ENCODE peak calls at places on chromosomes 6 and 20, in six cellular contexts. One of them, this sample, is unnamed. For H3K4me1, the result is how much of the 10 kb centered on the place peaks cover.

GRCh38 chr6:105940990-105941389 is 145.1 kb upstream of the PRDM1 start:
- DNase-seq in endodermal cell: no peak
- DNase-seq in upper lobe of left lung: no peak
- DNase-seq in cardiac muscle cell: peak
- DNase-seq in DND-41: no peak
- DNase-seq in A549: no peak
- DNase-seq in this sample: no peak

GRCh38 chr6:35044771-35045275 is 96.3 kb downstream of the TCP11 start:
- DNase-seq in DND-41: no peak
- DNase-seq in cardiac muscle cell: no peak
- DNase-seq in endodermal cell: peak
- DNase-seq in upper lobe of left lung: no peak
- DNase-seq in A549: no peak
- DNase-seq in this sample: no peak

GRCh38 chr6:26494117-26494516 is 6.0 kb upstream of the BTN1A1 start:
- DNase-seq in A549: no peak
- DNase-seq in endodermal cell: no peak
- DNase-seq in upper lobe of left lung: no peak
- DNase-seq in cardiac muscle cell: no peak
- DNase-seq in DND-41: no peak
- DNase-seq in this sample: no peak

GRCh38 chr6:145118224-145118623 is 617.1 kb downstream of the EPM2A start:
- DNase-seq in upper lobe of left lung: no peak
- DNase-seq in DND-41: no peak
- DNase-seq in A549: no peak
- DNase-seq in endodermal cell: no peak
- DNase-seq in cardiac muscle cell: no peak
- DNase-seq in this sample: no peak

GRCh38 chr6:138086573-138087196 is 20.5 kb downstream of the PERP start:
- DNase-seq in cardiac muscle cell: no peak
- DNase-seq in upper lobe of left lung: no peak
- DNase-seq in A549: peak
- DNase-seq in DND-41: no peak
- DNase-seq in endodermal cell: peak
- DNase-seq in this sample: no peak

GRCh38 chr20:44914924-44915323 is 5.1 kb downstream of the PABPC1L start:
- DNase-seq in DND-41: no peak
- DNase-seq in upper lobe of left lung: no peak
- DNase-seq in endodermal cell: no peak
- DNase-seq in A549: no peak
- DNase-seq in cardiac muscle cell: no peak
- DNase-seq in this sample: no peak

GRCh38 chr6:7769702-7770101 is 43.8 kb downstream of the BMP6 start:
- DNase-seq in cardiac muscle cell: no peak
- DNase-seq in A549: peak
- DNase-seq in endodermal cell: no peak
- DNase-seq in DND-41: no peak
- DNase-seq in upper lobe of left lung: no peak
- DNase-seq in this sample: no peak

GRCh38 chr6:109454483-109455160 is 950 bp downstream of the MICAL1 start:
- DNase-seq in upper lobe of left lung: peak
- DNase-seq in A549: no peak
- DNase-seq in DND-41: peak
- DNase-seq in cardiac muscle cell: no peak
- DNase-seq in endodermal cell: no peak
- DNase-seq in this sample: peak

GRCh38 chr6:146871613-146872465 is 273.1 kb downstream of the ADGB start:
- DNase-seq in cardiac muscle cell: no peak
- DNase-seq in A549: no peak
- DNase-seq in upper lobe of left lung: no peak
- DNase-seq in DND-41: no peak
- DNase-seq in endodermal cell: no peak
- DNase-seq in this sample: no peak

GRCh38 chr20:5222919-5223634 is 93.7 kb downstream of the PROKR2 start:
- DNase-seq in A549: peak
- DNase-seq in cardiac muscle cell: peak
- DNase-seq in endodermal cell: peak
- DNase-seq in DND-41: peak
- DNase-seq in upper lobe of left lung: peak
- DNase-seq in this sample: no peak

GRCh38 chr6:82744286-82745015 is 321.2 kb downstream of the UBE3D start:
- DNase-seq in DND-41: no peak
- DNase-seq in upper lobe of left lung: no peak
- DNase-seq in endodermal cell: no peak
- DNase-seq in cardiac muscle cell: no peak
- DNase-seq in A549: no peak
- DNase-seq in this sample: no peak

GRCh38 chr6:44917430-44917829 is 410.7 kb upstream of the RUNX2 start:
- DNase-seq in A549: no peak
- DNase-seq in cardiac muscle cell: no peak
- DNase-seq in endodermal cell: no peak
- DNase-seq in upper lobe of left lung: no peak
- DNase-seq in DND-41: no peak
- DNase-seq in this sample: no peak

GRCh38 chr20:63652192-63652980 is 838 bp downstream of the STMN3 start:
- DNase-seq in endodermal cell: peak
- DNase-seq in A549: no peak
- DNase-seq in upper lobe of left lung: no peak
- DNase-seq in cardiac muscle cell: peak
- DNase-seq in DND-41: peak
- DNase-seq in this sample: peak

GRCh38 chr20:40156600-40157307 is 532.3 kb downstream of the MAFB start:
- DNase-seq in A549: no peak
- DNase-seq in DND-41: no peak
- DNase-seq in cardiac muscle cell: no peak
- DNase-seq in endodermal cell: no peak
- DNase-seq in upper lobe of left lung: no peak
- DNase-seq in this sample: no peak

GRCh38 chr6:1767481-1768246 is 157.9 kb downstream of the FOXC1 start:
- DNase-seq in DND-41: no peak
- DNase-seq in cardiac muscle cell: peak
- DNase-seq in endodermal cell: no peak
- DNase-seq in upper lobe of left lung: no peak
- DNase-seq in A549: peak
- DNase-seq in this sample: no peak

GRCh38 chr6:110517601-110518280 is 41.3 kb upstream of the SLC22A16 start:
- DNase-seq in upper lobe of left lung: no peak
- DNase-seq in cardiac muscle cell: no peak
- DNase-seq in endodermal cell: no peak
- DNase-seq in DND-41: no peak
- DNase-seq in A549: no peak
- DNase-seq in this sample: no peak

GRCh38 chr6:40387871-40388264 is 199.3 kb downstream of the LRFN2 start:
- DNase-seq in DND-41: peak
- DNase-seq in upper lobe of left lung: no peak
- DNase-seq in A549: no peak
- DNase-seq in endodermal cell: peak
- DNase-seq in cardiac muscle cell: no peak
- DNase-seq in this sample: no peak

GRCh38 chr6:144460224-144461095 is 175.3 kb downstream of the UTRN start:
- DNase-seq in cardiac muscle cell: no peak
- DNase-seq in A549: no peak
- DNase-seq in upper lobe of left lung: no peak
- DNase-seq in DND-41: no peak
- DNase-seq in endodermal cell: no peak
- DNase-seq in this sample: no peak

GRCh38 chr20:48831702-48832422 is 4.1 kb upstream of the PREX1 start:
- DNase-seq in A549: peak
- DNase-seq in DND-41: no peak
- DNase-seq in cardiac muscle cell: no peak
- DNase-seq in upper lobe of left lung: peak
- DNase-seq in endodermal cell: no peak
- DNase-seq in this sample: no peak

GRCh38 chr6:143536461-143536865 is 24.9 kb upstream of the FUCA2 start:
- DNase-seq in endodermal cell: peak
- DNase-seq in A549: peak
- DNase-seq in DND-41: peak
- DNase-seq in upper lobe of left lung: peak
- DNase-seq in cardiac muscle cell: no peak
- DNase-seq in this sample: peak

GRCh38 chr20:33606114-33606771 is 55.9 kb upstream of the C20orf144 start:
- DNase-seq in upper lobe of left lung: no peak
- DNase-seq in DND-41: no peak
- DNase-seq in endodermal cell: no peak
- DNase-seq in A549: no peak
- DNase-seq in cardiac muscle cell: no peak
- DNase-seq in this sample: no peak

GRCh38 chr6:141309295-141309694 is 823.4 kb upstream of the GJE1 start:
- DNase-seq in endodermal cell: no peak
- DNase-seq in A549: no peak
- DNase-seq in cardiac muscle cell: no peak
- DNase-seq in DND-41: no peak
- DNase-seq in upper lobe of left lung: no peak
- DNase-seq in this sample: no peak

GRCh38 chr6:89044988-89045387 is 35.6 kb upstream of the PNRC1 start:
- DNase-seq in endodermal cell: no peak
- DNase-seq in cardiac muscle cell: no peak
- DNase-seq in DND-41: no peak
- DNase-seq in upper lobe of left lung: peak
- DNase-seq in A549: no peak
- DNase-seq in this sample: no peak

GRCh38 chr6:13696226-13696625 is 15.4 kb downstream of the RANBP9 start:
- DNase-seq in A549: no peak
- DNase-seq in cardiac muscle cell: no peak
- DNase-seq in endodermal cell: no peak
- DNase-seq in upper lobe of left lung: no peak
- DNase-seq in DND-41: no peak
- DNase-seq in this sample: no peak

GRCh38 chr6:103379272-103379671 is 1480.4 kb downstream of the HACE1 start:
- DNase-seq in endodermal cell: no peak
- DNase-seq in upper lobe of left lung: no peak
- DNase-seq in DND-41: no peak
- DNase-seq in A549: no peak
- DNase-seq in cardiac muscle cell: no peak
- DNase-seq in this sample: no peak

GRCh38 chr20:1657556-1658334 is at the start of gene SIRPG:
- DNase-seq in DND-41: peak
- DNase-seq in upper lobe of left lung: no peak
- DNase-seq in cardiac muscle cell: no peak
- DNase-seq in A549: no peak
- DNase-seq in endodermal cell: no peak
- DNase-seq in this sample: no peak

GRCh38 chr20:24676353-24676977 is 207.0 kb downstream of the SYNDIG1 start:
- DNase-seq in A549: no peak
- DNase-seq in upper lobe of left lung: no peak
- DNase-seq in DND-41: no peak
- DNase-seq in cardiac muscle cell: no peak
- DNase-seq in endodermal cell: no peak
- DNase-seq in this sample: peak

GRCh38 chr6:34391023-34391485 is 1.4 kb downstream of the NUDT3 start:
- DNase-seq in endodermal cell: no peak
- DNase-seq in cardiac muscle cell: peak
- DNase-seq in upper lobe of left lung: peak
- DNase-seq in DND-41: no peak
- DNase-seq in A549: peak
- DNase-seq in this sample: no peak

GRCh38 chr6:17506531-17506930 is 93.6 kb upstream of the FAM8A1 start:
- DNase-seq in cardiac muscle cell: no peak
- DNase-seq in DND-41: no peak
- DNase-seq in endodermal cell: no peak
- DNase-seq in upper lobe of left lung: no peak
- DNase-seq in A549: no peak
- DNase-seq in this sample: no peak

GRCh38 chr6:148426317-148426977 is 83.8 kb downstream of the SASH1 start:
- DNase-seq in A549: no peak
- DNase-seq in upper lobe of left lung: no peak
- DNase-seq in cardiac muscle cell: no peak
- DNase-seq in endodermal cell: no peak
- DNase-seq in DND-41: no peak
- DNase-seq in this sample: no peak

GRCh38 chr6:8639928-8640649 is 204.7 kb upstream of the SLC35B3 start:
- DNase-seq in endodermal cell: no peak
- DNase-seq in DND-41: no peak
- DNase-seq in upper lobe of left lung: no peak
- DNase-seq in cardiac muscle cell: no peak
- DNase-seq in A549: no peak
- DNase-seq in this sample: no peak

GRCh38 chr20:41081276-41081814 is 52.7 kb downstream of the TOP1 start:
- DNase-seq in DND-41: peak
- DNase-seq in A549: no peak
- DNase-seq in cardiac muscle cell: no peak
- DNase-seq in upper lobe of left lung: no peak
- DNase-seq in endodermal cell: no peak
- DNase-seq in this sample: no peak

GRCh38 chr6:89385846-89386245 is 26.2 kb downstream of the RRAGD start:
- DNase-seq in A549: no peak
- DNase-seq in cardiac muscle cell: no peak
- DNase-seq in upper lobe of left lung: no peak
- DNase-seq in endodermal cell: no peak
- DNase-seq in DND-41: no peak
- DNase-seq in this sample: no peak

DNA sequence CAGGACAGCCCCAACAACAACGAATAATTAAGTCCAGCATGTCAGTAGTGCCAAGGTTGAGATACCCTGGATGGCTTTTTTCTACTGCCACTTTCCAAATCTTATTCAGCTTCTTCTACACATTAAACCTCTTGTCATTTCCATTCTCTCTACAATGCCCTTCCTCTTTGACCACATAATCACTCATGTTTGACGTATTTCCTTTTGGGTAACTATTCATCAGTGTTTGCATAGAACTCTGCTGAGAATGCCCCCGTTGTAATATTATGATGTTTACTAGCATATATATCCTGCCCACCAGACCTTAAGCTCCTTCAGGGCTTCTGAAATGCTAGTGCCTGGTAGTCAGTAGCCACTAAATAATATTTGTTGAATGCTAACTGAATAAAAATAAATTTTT is 515.3 kb upstream of the RNF217 start:
- DNase-seq in A549: no peak
- DNase-seq in cardiac muscle cell: no peak
- DNase-seq in upper lobe of left lung: no peak
- DNase-seq in DND-41: no peak
- DNase-seq in endodermal cell: no peak
- DNase-seq in this sample: no peak
- H3K4me1 ChIP-seq in A549: under half
- H3K4me1 ChIP-seq in cardiac muscle cell: under half
- H3K4me1 ChIP-seq in upper lobe of left lung: under half
- H3K4me1 ChIP-seq in DND-41: under half
- H3K4me1 ChIP-seq in endodermal cell: under half
- H3K4me1 ChIP-seq in this sample: under half

GRCh38 chr6:11218077-11218392 is 14.4 kb downstream of the NEDD9 start:
- DNase-seq in upper lobe of left lung: no peak
- DNase-seq in cardiac muscle cell: no peak
- DNase-seq in endodermal cell: no peak
- DNase-seq in DND-41: no peak
- DNase-seq in A549: peak
- DNase-seq in this sample: no peak
- H3K27ac ChIP-seq in upper lobe of left lung: peak
- H3K27ac ChIP-seq in cardiac muscle cell: no peak
- H3K27ac ChIP-seq in endodermal cell: no peak
- H3K27ac ChIP-seq in DND-41: no peak
- H3K27ac ChIP-seq in A549: peak
- H3K27ac ChIP-seq in this sample: peak

GRCh38 chr6:135497412-135498177 is at the start of gene AHI1:
- DNase-seq in A549: peak
- DNase-seq in DND-41: peak
- DNase-seq in cardiac muscle cell: peak
- DNase-seq in endodermal cell: peak
- DNase-seq in upper lobe of left lung: peak
- DNase-seq in this sample: peak
- TF ChIP-seq CTCF in A549: no peak
- TF ChIP-seq CTCF in DND-41: peak
- TF ChIP-seq CTCF in cardiac muscle cell: peak
- TF ChIP-seq CTCF in endodermal cell: peak
- TF ChIP-seq CTCF in upper lobe of left lung: peak
- TF ChIP-seq CTCF in this sample: peak

GRCh38 chr6:157077251-157077650 is 246.1 kb downstream of the TMEM242 start:
- DNase-seq in endodermal cell: no peak
- DNase-seq in A549: no peak
- DNase-seq in upper lobe of left lung: no peak
- DNase-seq in DND-41: no peak
- DNase-seq in cardiac muscle cell: no peak
- DNase-seq in this sample: no peak
- H3K4me1 ChIP-seq in endodermal cell: under half
- H3K4me1 ChIP-seq in A549: under half
- H3K4me1 ChIP-seq in upper lobe of left lung: under half
- H3K4me1 ChIP-seq in DND-41: under half
- H3K4me1 ChIP-seq in cardiac muscle cell: under half
- H3K4me1 ChIP-seq in this sample: under half

This sample was measured in kidney.